ENCODE peak calls at places on chromosomes 4 and X, in seven cellular contexts. K, C, T, M, O, S and I are unnamed samples.

GRCh38 chrX:48616575-48616974 is 19.3 kb downstream of the WDR13 start:
- DNase-seq in K (no peak), C (no peak), T (peak; percentile 29), M (no peak), O (peak; percentile 21), S (no peak), I (no peak)

GRCh38 chr4:4328206-4328605 is 38.2 kb downstream of the ZBTB49 start:
- DNase-seq in K (no peak), C (no peak), T (no peak), M (no peak), O (no peak), S (no peak), I (no peak)

GRCh38 chr4:156330436-156331031 is 376.9 kb upstream of the CTSO start:
- DNase-seq in K (no peak), C (no peak), T (no peak), M (no peak), O (peak; percentile 4), S (no peak), I (no peak)

GRCh38 chr4:119646347-119647071 is 17.9 kb upstream of the PDE5A start:
- DNase-seq in K (peak; percentile 56), C (no peak), T (no peak), M (no peak), O (no peak), S (no peak), I (peak; percentile 34)

GRCh38 chr4:150694438-150694837 is 112.5 kb downstream of the MAB21L2 start:
- DNase-seq in K (no peak), C (no peak), T (peak; percentile 11), M (no peak), O (no peak), S (no peak), I (no peak)

GRCh38 chr4:77225022-77225421 is 68.0 kb downstream of the CCNG2 start:
- DNase-seq in K (no peak), C (no peak), T (no peak), M (no peak), O (no peak), S (no peak), I (peak; percentile 61)

GRCh38 chr4:40419231-40419912 is 84.2 kb downstream of the CHRNA9 start:
- DNase-seq in K (no peak), C (no peak), T (no peak), M (no peak), O (no peak), S (no peak), I (no peak)

GRCh38 chr4:10092481-10093272 is 23.9 kb downstream of the WDR1 start:
- DNase-seq in K (no peak), C (no peak), T (no peak), M (no peak), O (no peak), S (no peak), I (peak; percentile 80)

GRCh38 chr4:134702374-134702773 is 500.8 kb upstream of the PABPC4L start:
- DNase-seq in K (no peak), C (no peak), T (no peak), M (no peak), O (no peak), S (no peak), I (no peak)

GRCh38 chr4:171924761-171925376 is 111.7 kb downstream of the GALNTL6 start:
- DNase-seq in K (no peak), C (no peak), T (no peak), M (no peak), O (no peak), S (no peak), I (peak; percentile 27)

GRCh38 chr4:106358899-106359298 is 9.7 kb downstream of the GIMD1 start:
- DNase-seq in K (peak; percentile 49), C (no peak), T (no peak), M (no peak), O (peak; percentile 55), S (no peak), I (peak; percentile 54)

GRCh38 chrX:107677501-107677901 is 49.2 kb downstream of the PRPS1 start:
- DNase-seq in K (no peak), C (no peak), T (no peak), M (no peak), O (no peak), S (no peak), I (peak; percentile 62)

GRCh38 chr4:185889566-185889965 is 77.6 kb upstream of the SORBS2 start:
- DNase-seq in K (no peak), C (no peak), T (no peak), M (no peak), O (no peak), S (no peak), I (no peak)

GRCh38 chrX:97629597-97629985 is 745.9 kb downstream of the RPA4 start:
- DNase-seq in K (no peak), C (no peak), T (no peak), M (no peak), O (no peak), S (no peak), I (no peak)

GRCh38 chr4:18645356-18645755 is 623.8 kb upstream of the LCORL start:
- DNase-seq in K (no peak), C (no peak), T (no peak), M (no peak), O (no peak), S (no peak), I (no peak)

GRCh38 chrX:150731795-150732194 is 38.6 kb downstream of the MTMR1 start:
- DNase-seq in K (peak; percentile 76), C (no peak), T (no peak), M (no peak), O (no peak), S (no peak), I (peak; percentile 92)

GRCh38 chr4:57190651-57191481 is 80.7 kb upstream of the IGFBP7 start:
- DNase-seq in K (peak; percentile 15), C (no peak), T (peak; percentile 20), M (no peak), O (peak; percentile 64), S (peak; percentile 42), I (peak; percentile 57)

GRCh38 chrX:129717902-129718301 is 20.9 kb upstream of the XPNPEP2 start:
- DNase-seq in K (peak; percentile 71), C (no peak), T (peak; percentile 84), M (no peak), O (no peak), S (no peak), I (peak; percentile 91)

GRCh38 chr4:87275311-87275710 is 47.4 kb downstream of the HSD17B13 start:
- DNase-seq in K (no peak), C (no peak), T (no peak), M (no peak), O (no peak), S (no peak), I (no peak)